ENCODE peak calls at places on chromosomes 13 and 19, in nine cellular contexts. L, Y, J, C, A, N, E, T and X are unnamed samples.

GRCh38 chr19:13959141-13959961 is 7.0 kb downstream of the DCAF15 start:
- DNase-seq in L (no peak), Y (no peak), J (no peak), C (no peak), A (no peak), N (no peak), E (no peak), T (no peak), X (no peak)

GRCh38 chr13:40102854-40103253 is 447.4 kb downstream of the COG6 start:
- DNase-seq in L (no peak), Y (no peak), J (peak), C (peak), A (peak), N (peak), E (no peak), T (peak), X (peak)

GRCh38 chr19:18020212-18021067 is 12.5 kb downstream of the ARRDC2 start:
- DNase-seq in L (peak), Y (peak), J (no peak), C (peak), A (no peak), N (peak), E (peak), T (no peak), X (peak)

GRCh38 chr19:5497297-5497696 is 42.1 kb downstream of the ZNRF4 start:
- DNase-seq in L (no peak), Y (no peak), J (no peak), C (no peak), A (no peak), N (no peak), E (no peak), T (no peak), X (no peak)

GRCh38 chr13:34070006-34070405 is 252.1 kb downstream of the RFC3 start:
- DNase-seq in L (no peak), Y (no peak), J (no peak), C (peak), A (no peak), N (peak), E (no peak), T (no peak), X (no peak)

GRCh38 chr19:13056052-13056660 is 46.5 kb downstream of the LYL1 start:
- DNase-seq in L (no peak), Y (peak), J (no peak), C (peak), A (no peak), N (peak), E (peak), T (no peak), X (no peak)

GRCh38 chr19:5142725-5143097 is 173.8 kb downstream of the KDM4B start:
- DNase-seq in L (no peak), Y (no peak), J (no peak), C (no peak), A (no peak), N (no peak), E (no peak), T (no peak), X (no peak)

GRCh38 chr19:30393729-30394480 is 21.7 kb downstream of the ZNF536 start:
- DNase-seq in L (no peak), Y (no peak), J (no peak), C (no peak), A (no peak), N (no peak), E (no peak), T (no peak), X (no peak)

GRCh38 chr13:41465215-41465907 is 8.0 kb downstream of the RGCC start:
- DNase-seq in L (no peak), Y (peak), J (peak), C (peak), A (peak), N (peak), E (no peak), T (peak), X (no peak)

GRCh38 chr13:43879323-43880181 is at the start of the genes CCDC122 and LACC1:
- DNase-seq in L (peak), Y (peak), J (peak), C (peak), A (peak), N (peak), E (peak), T (peak), X (no peak)

GRCh38 chr19:46009530-46010510 is 13.0 kb downstream of the PGLYRP1 start:
- DNase-seq in L (peak), Y (peak), J (peak), C (peak), A (peak), N (peak), E (peak), T (peak), X (peak)